ENCODE peak calls at places on chromosomes 3 and 15, in five cellular contexts. A is HepG2, Z is transverse colon, B is breast epithelium, R is spleen. V is an unnamed sample. For H3K9me3, the result is how much of the 10 kb centered on the place peaks cover.

GRCh38 chr15:96219681-96220080 is 110.8 kb upstream of the NR2F2 start:
- DNase-seq in Z (no peak), B (no peak), R (no peak), A (no peak), V (no peak)

GRCh38 chr15:77623008-77623877 is 9.5 kb downstream of the LINGO1 start:
- DNase-seq in B (no peak), A (peak), R (no peak), Z (no peak), V (no peak)

GRCh38 chr3:130825762-130826297 is 68.1 kb upstream of the ATP2C1 start:
- DNase-seq in B (no peak), R (no peak), A (no peak), Z (no peak), V (no peak)

GRCh38 chr3:157767602-157768001 is 264.4 kb upstream of the VEPH1 start:
- DNase-seq in R (no peak), B (no peak), Z (no peak), A (no peak), V (no peak)

GRCh38 chr3:65955792-65956477 is 82.8 kb downstream of the MAGI1 start:
- DNase-seq in R (no peak), A (peak), Z (peak), B (no peak), V (no peak)

GRCh38 chr3:99532246-99532645 is 106.1 kb upstream of the COL8A1 start:
- DNase-seq in A (peak), Z (peak), B (no peak), R (no peak), V (no peak)

GRCh38 chr3:143975549-143976152 is 4.0 kb downstream of the DIPK2A start:
- DNase-seq in B (no peak), Z (no peak), R (no peak), A (peak), V (peak)

GRCh38 chr3:101862453-101863165 is 13.3 kb downstream of the NFKBIZ start:
- DNase-seq in B (no peak), Z (no peak), A (no peak), R (no peak), V (no peak)

GRCh38 chr3:136659253-136659652 is 92.9 kb downstream of the STAG1 start:
- DNase-seq in R (no peak), B (no peak), Z (no peak), A (no peak), V (peak)

GRCh38 chr15:49101536-49101935 is 53.9 kb downstream of the COPS2 start:
- DNase-seq in Z (no peak), R (no peak), A (no peak), B (no peak), V (no peak)

GRCh38 chr3:192207661-192208060 is 519.7 kb downstream of the FGF12 start:
- DNase-seq in R (no peak), B (no peak), A (no peak), Z (no peak), V (no peak)

GRCh38 chr15:70245932-70246622 is 148.4 kb upstream of the TLE3 start:
- DNase-seq in R (peak), A (no peak), Z (peak), B (peak), V (no peak)

GRCh38 chr3:4996223-4996765 is 17.1 kb downstream of the BHLHE40 start:
- DNase-seq in A (no peak), B (no peak), Z (no peak), R (no peak), V (no peak)

GRCh38 chr15:58015565-58015964 is 49.9 kb downstream of the ALDH1A2 start:
- DNase-seq in B (no peak), Z (no peak), R (no peak), A (no peak), V (no peak)

GRCh38 chr3:186997061-186998054 is 67.0 kb downstream of the ST6GAL1 start:
- DNase-seq in R (no peak), Z (no peak), B (no peak), A (no peak), V (no peak)

GRCh38 chr3:186996356-186996755 is 66.0 kb downstream of the ST6GAL1 start:
- DNase-seq in Z (peak), B (no peak), R (no peak), A (no peak), V (no peak)

GRCh38 chr3:187000711-187001151 is 70.4 kb downstream of the ST6GAL1 start:
- DNase-seq in R (no peak), A (no peak), B (no peak), Z (peak), V (no peak)

GRCh38 chr3:187002915-187003314 is 72.6 kb downstream of the ST6GAL1 start:
- DNase-seq in Z (no peak), B (no peak), A (no peak), R (no peak), V (no peak)

GRCh38 chr3:186998937-186999368 is 68.6 kb downstream of the ST6GAL1 start:
- DNase-seq in R (no peak), A (no peak), B (no peak), Z (no peak), V (no peak)
- H3K4me3 ChIP-seq in R (no peak), A (no peak), B (no peak), Z (no peak), V (no peak)

DNA sequence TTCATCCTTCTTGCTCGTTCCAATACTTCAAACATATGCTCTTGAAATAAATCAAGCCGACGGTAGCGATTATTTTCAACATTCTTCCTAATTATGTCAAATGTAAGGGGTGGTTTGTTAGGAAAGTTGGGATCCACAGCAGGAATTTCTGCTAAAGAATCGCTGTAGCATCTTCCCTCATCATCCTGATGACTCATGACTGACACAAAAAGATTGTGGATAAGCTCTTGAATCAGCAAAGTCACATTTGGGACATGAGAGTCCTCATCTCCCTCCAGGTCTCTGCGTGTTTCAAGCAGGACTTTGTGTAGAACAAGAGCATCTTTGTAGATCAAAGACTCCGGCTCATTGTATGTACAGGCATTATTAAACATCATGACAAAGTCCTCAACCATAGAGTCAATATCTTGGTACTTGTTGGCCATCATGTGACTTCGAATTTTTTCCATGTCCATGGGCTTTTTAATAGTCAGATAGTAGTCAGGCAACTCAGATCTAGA is 73.0 kb downstream of the UQCC5 start:
- DNase-seq in R (no peak), Z (no peak), A (peak), B (no peak), V (no peak)
- TF ChIP-seq POLR2AphosphoS5 in R (no peak), Z (no peak), A (no peak), B (no peak), V (no peak)

GRCh38 chr3:2099779-2100191 is 1.1 kb downstream of the CNTN4 start:
- DNase-seq in R (no peak), A (no peak), Z (no peak), B (no peak), V (no peak)
- H3K9me3 ChIP-seq in R (under half), A (under half), Z (under half), B (under half), V (under half)

DNA sequence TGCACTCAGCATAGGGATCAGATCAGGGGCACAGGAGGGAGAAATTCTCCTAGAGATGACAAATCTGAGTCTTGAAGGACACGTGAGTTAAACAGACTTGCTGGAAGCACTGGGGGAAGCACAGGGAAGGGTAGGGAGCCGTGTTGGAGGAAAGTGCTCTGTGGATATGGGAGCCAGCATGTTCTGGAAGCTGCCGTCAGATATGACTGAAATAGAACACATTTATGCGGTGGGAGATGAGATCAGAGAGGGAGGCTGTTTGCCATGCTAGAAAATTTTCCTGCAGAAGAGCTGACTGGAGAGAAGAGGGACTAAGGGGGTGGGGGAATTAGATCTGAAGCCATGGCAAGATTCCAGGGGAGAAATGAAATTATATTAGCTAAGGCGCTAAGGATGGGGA is 1.8 kb downstream of the TAMM41 start:
- DNase-seq in B (no peak), A (no peak), R (no peak), Z (no peak), V (no peak)
- H3K4me3 ChIP-seq in B (no peak), A (no peak), R (no peak), Z (no peak), V (no peak)

DNA sequence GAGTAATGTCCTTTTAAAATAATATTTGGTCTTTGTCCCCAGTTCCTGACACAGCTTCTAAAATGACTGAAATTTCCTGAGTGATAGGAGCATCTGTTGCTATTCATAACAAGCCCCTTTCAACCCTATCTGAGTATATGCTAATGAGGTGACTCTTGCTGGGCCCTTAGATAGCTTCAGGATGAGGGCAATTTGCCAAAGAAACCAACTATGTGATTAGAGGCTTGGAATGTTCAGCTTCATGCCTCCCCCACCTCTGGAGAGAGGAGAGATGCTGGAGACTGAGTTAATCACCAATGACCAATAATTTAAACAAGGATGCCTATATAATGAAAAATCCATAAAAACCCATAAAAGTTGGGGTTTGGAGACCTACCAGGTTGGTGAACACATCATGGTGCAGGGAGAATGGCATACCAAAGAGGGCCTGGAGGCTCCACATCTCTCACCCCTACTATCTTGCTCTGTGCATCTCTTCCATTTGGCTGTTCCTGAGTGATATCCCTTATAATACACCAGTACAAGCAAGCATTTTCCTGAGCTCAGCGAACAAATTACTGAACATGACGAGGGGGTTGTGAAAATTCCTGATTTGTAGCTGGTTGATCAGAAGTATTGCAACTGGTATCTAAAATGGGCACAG is 189.2 kb downstream of the ECT2 start:
- DNase-seq in B (no peak), A (no peak), Z (no peak), R (no peak), V (no peak)
- TF ChIP-seq POLR2AphosphoS5 in B (no peak), A (no peak), Z (no peak), R (no peak), V (no peak)

GRCh38 chr15:25246641-25247417 is 192.0 kb downstream of the UBE3A start:
- DNase-seq in B (peak), R (peak), Z (peak), A (no peak), V (no peak)
- H3K9me3 ChIP-seq in B (half or more), R (half or more), Z (under half), A (half or more), V (under half)

GRCh38 chr15:92813440-92813839 is 86.7 kb upstream of the CHD2 start:
- DNase-seq in Z (no peak), A (no peak), R (no peak), B (no peak), V (no peak)

GRCh38 chr15:92810418-92811138 is 89.5 kb upstream of the CHD2 start:
- DNase-seq in R (peak), B (no peak), Z (peak), A (no peak), V (no peak)

GRCh38 chr15:92812271-92812670 is 87.9 kb upstream of the CHD2 start:
- DNase-seq in A (no peak), B (no peak), Z (peak), R (no peak), V (no peak)

GRCh38 chr15:92809880-92810361 is 90.2 kb upstream of the CHD2 start:
- DNase-seq in R (peak), B (no peak), A (no peak), Z (peak), V (no peak)

DNA sequence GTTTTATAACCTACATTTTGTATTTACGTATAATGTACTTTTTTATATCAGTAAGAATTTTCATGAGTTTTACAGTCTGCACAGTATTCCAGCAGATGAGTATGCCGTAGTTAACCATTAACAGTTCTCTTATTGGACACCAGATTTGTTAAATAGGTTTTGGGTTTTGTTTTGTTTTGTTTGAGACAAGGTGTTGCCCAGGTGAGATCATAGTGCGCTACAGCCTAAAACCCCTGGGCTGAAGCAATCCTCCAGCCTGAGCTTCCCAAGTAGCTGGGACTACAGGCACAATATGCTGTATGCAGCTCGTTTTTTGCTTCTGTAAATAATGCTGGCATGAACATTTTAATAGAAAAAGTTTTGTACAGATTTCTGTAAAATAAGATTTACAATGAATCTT is 88.6 kb upstream of the CHD2 start:
- DNase-seq in A (peak), Z (peak), R (no peak), B (no peak), V (no peak)
- H3K4me3 ChIP-seq in A (peak), Z (peak), R (no peak), B (no peak), V (no peak)

GRCh38 chr15:99168601-99169580 is 64.0 kb downstream of the SYNM start:
- DNase-seq in Z (no peak), R (no peak), A (no peak), B (no peak), V (no peak)

GRCh38 chr15:99170476-99171065 is 65.7 kb downstream of the SYNM start:
- DNase-seq in A (no peak), B (no peak), R (no peak), Z (no peak), V (no peak)

GRCh38 chr15:99172171-99172570 is 67.3 kb downstream of the SYNM start:
- DNase-seq in R (no peak), B (no peak), Z (no peak), A (no peak), V (no peak)

GRCh38 chr15:99167640-99168039 is 62.8 kb downstream of the SYNM start:
- DNase-seq in Z (no peak), B (no peak), R (no peak), A (no peak), V (no peak)

DNA sequence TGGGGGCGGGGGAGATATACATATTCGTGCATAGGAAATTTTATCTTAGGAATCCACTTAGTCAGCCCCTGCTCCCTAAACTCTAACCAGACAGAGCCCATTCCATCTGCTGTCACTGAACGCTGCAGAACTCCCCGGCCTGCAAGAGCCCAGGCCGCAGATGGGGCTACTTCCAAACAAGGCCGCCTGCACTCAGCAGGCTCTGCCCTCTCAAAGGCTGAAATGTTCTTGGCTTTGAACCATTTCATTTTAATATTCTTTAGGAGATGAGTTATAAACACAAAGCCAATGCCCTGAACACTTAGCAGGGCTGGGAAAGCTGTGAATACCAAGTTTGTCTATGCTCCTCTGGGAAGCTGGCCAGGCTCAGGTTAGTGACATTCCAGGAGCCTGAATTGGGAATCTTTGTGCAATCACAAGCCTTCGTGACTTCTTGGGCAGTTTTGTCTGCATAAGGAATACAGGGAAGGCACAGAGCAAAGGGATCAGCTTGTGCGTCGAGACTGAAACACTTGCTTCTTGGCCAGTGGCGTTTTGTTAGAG is 65.0 kb downstream of the SYNM start:
- DNase-seq in R (no peak), B (no peak), A (no peak), Z (peak), V (no peak)
- TF ChIP-seq POLR2AphosphoS5 in R (no peak), B (no peak), A (no peak), Z (peak), V (no peak)

GRCh38 chr15:25178835-25179672 is 224.3 kb downstream of the SNRPN start:
- DNase-seq in Z (peak), R (peak), A (no peak), B (peak), V (no peak)

GRCh38 chr15:25177955-25178801 is 223.4 kb downstream of the SNRPN start:
- DNase-seq in R (peak), Z (peak), B (peak), A (no peak), V (no peak)

GRCh38 chr15:25175789-25176615 is 221.2 kb downstream of the SNRPN start:
- DNase-seq in Z (peak), A (no peak), R (peak), B (no peak), V (no peak)

GRCh38 chr15:25176616-25176923 is 221.8 kb downstream of the SNRPN start:
- DNase-seq in B (peak), R (peak), A (no peak), Z (peak), V (no peak)

GRCh38 chr15:25176991-25177954 is 222.5 kb downstream of the SNRPN start:
- DNase-seq in R (peak), Z (peak), A (no peak), B (peak), V (no peak)
- H3K9me3 ChIP-seq in R (half or more), Z (under half), A (half or more), B (half or more), V (under half)

GRCh38 chr3:38347421-38348200 is 1.0 kb downstream of the XYLB start:
- DNase-seq in A (peak), Z (peak), R (no peak), B (no peak), V (no peak)
- H3K4me3 ChIP-seq in A (peak), Z (peak), R (no peak), B (peak), V (peak)

V was measured in SK-N-MC.